ENCODE peak calls at places on chromosomes 11 and 22, in seven cellular contexts. A is K562, O is Peyer's patch, W is H1, H is A549, S is tibial nerve, B is adrenal gland. T is an unnamed sample.
A peak's percentile ranks its signal among the peaks of the same experiment; 100 is the strongest.

GRCh38 chr11:20564811-20565210 is 34.6 kb upstream of the SLC6A5 start:
- DNase-seq in A (no peak), O (no peak), W (no peak), H (no peak), S (no peak), B (no peak), T (no peak)

GRCh38 chr11:21514298-21514697 is 678.6 kb upstream of the ANO5 start:
- DNase-seq in A (no peak), O (no peak), W (no peak), H (peak; percentile 37), S (no peak), B (no peak), T (no peak)

GRCh38 chr11:7775689-7776088 is 21.1 kb downstream of the OR5P2 start:
- DNase-seq in A (no peak), O (no peak), W (no peak), H (no peak), S (no peak), B (no peak), T (no peak)

GRCh38 chr22:27573280-27573711 is 228.3 kb downstream of the MN1 start:
- DNase-seq in A (no peak), O (no peak), W (no peak), H (no peak), S (no peak), B (no peak), T (no peak)

GRCh38 chr22:26008587-26008986 is 160.7 kb upstream of the SEZ6L start:
- DNase-seq in A (no peak), O (no peak), W (no peak), H (no peak), S (no peak), B (no peak), T (no peak)

GRCh38 chr11:45097721-45098493 is 48.5 kb upstream of the PRDM11 start:
- DNase-seq in A (peak; percentile 58), O (no peak), W (peak; percentile 94), H (peak; percentile 23), S (no peak), B (peak; percentile 61), T (peak; percentile 80)

GRCh38 chr11:96021901-96022650 is 98.2 kb upstream of the MTMR2 start:
- DNase-seq in A (no peak), O (no peak), W (no peak), H (no peak), S (no peak), B (no peak), T (no peak)

GRCh38 chr22:39994566-39995345 is at the start of gene FAM83F:
- DNase-seq in A (no peak), O (no peak), W (peak; percentile 79), H (no peak), S (no peak), B (peak; percentile 24), T (no peak)

GRCh38 chr22:24105018-24105360 is 76.3 kb upstream of the SUSD2 start:
- DNase-seq in A (no peak), O (no peak), W (no peak), H (no peak), S (no peak), B (peak; percentile 49), T (no peak)

GRCh38 chr11:77633856-77634425 is 3.7 kb downstream of the CLNS1A start:
- DNase-seq in A (no peak), O (no peak), W (no peak), H (no peak), S (no peak), B (no peak), T (no peak)

GRCh38 chr11:124915541-124916369 is 3.3 kb upstream of the HEPN1 start:
- DNase-seq in A (no peak), O (no peak), W (no peak), H (no peak), S (no peak), B (no peak), T (peak; percentile 42)

GRCh38 chr11:62573006-62573591 is 592 bp downstream of the EEF1G start:
- DNase-seq in A (no peak), O (no peak), W (no peak), H (no peak), S (no peak), B (peak; percentile 48), T (no peak)

GRCh38 chr11:1450958-1451710 is 35.4 kb downstream of the MOB2 start:
- DNase-seq in A (peak; percentile 55), O (no peak), W (no peak), H (no peak), S (no peak), B (no peak), T (no peak)

GRCh38 chr11:13249992-13250391 is 27.6 kb upstream of the BMAL1 start:
- DNase-seq in A (no peak), O (no peak), W (no peak), H (peak; percentile 27), S (no peak), B (no peak), T (no peak)

GRCh38 chr11:17020831-17021230 is 6.6 kb upstream of the PLEKHA7 start:
- DNase-seq in A (no peak), O (no peak), W (no peak), H (no peak), S (no peak), B (no peak), T (no peak)

GRCh38 chr11:120256779-120257178 is 16.8 kb downstream of the POU2F3 start:
- DNase-seq in A (no peak), O (no peak), W (no peak), H (no peak), S (no peak), B (no peak), T (no peak)

GRCh38 chr11:120254788-120255518 is 15.0 kb downstream of the POU2F3 start:
- DNase-seq in A (no peak), O (no peak), W (peak; percentile 75), H (no peak), S (no peak), B (no peak), T (no peak)

GRCh38 chr11:120257346-120257745 is 17.4 kb downstream of the POU2F3 start:
- DNase-seq in A (no peak), O (no peak), W (no peak), H (no peak), S (no peak), B (no peak), T (no peak)

GRCh38 chr11:120256178-120256577 is 16.2 kb downstream of the POU2F3 start:
- DNase-seq in A (no peak), O (no peak), W (no peak), H (no peak), S (no peak), B (no peak), T (no peak)

GRCh38 chr11:120255519-120255866 is 15.6 kb downstream of the POU2F3 start:
- DNase-seq in A (no peak), O (no peak), W (peak; percentile 64), H (no peak), S (no peak), B (no peak), T (no peak)
- H3K4me3 ChIP-seq in A (no peak overlapping the region), O (no peak overlapping the region), W (peak overlapping the region; percentile 42), H (no peak overlapping the region), S (no peak overlapping the region), B (no peak overlapping the region), T (no peak overlapping the region)

GRCh38 chr11:66368484-66368883 is 3.1 kb downstream of the SLC29A2 start:
- DNase-seq in A (no peak), O (no peak), W (no peak), H (no peak), S (no peak), B (no peak), T (no peak)

GRCh38 chr11:66367561-66368312 is 3.8 kb downstream of the SLC29A2 start:
- DNase-seq in A (no peak), O (no peak), W (no peak), H (no peak), S (no peak), B (no peak), T (no peak)

GRCh38 chr11:66373261-66373660 is 1.7 kb upstream of the SLC29A2 start:
- DNase-seq in A (no peak), O (no peak), W (no peak), H (no peak), S (no peak), B (no peak), T (no peak)

GRCh38 chr11:66369073-66369894 is 2.3 kb downstream of the SLC29A2 start:
- DNase-seq in A (no peak), O (no peak), W (no peak), H (no peak), S (no peak), B (no peak), T (no peak)

GRCh38 chr11:66371627-66372415 is at the start of gene SLC29A2:
- DNase-seq in A (peak; percentile 96), O (peak; percentile 76), W (peak; percentile 94), H (peak; percentile 68), S (no peak), B (peak; percentile 37), T (peak; percentile 23)
- TF ChIP-seq POLR2A in A (peak; percentile 84), O (no peak), W (peak; percentile 33), H (no peak), S (no peak), B (no peak), T (no peak)

DNA sequence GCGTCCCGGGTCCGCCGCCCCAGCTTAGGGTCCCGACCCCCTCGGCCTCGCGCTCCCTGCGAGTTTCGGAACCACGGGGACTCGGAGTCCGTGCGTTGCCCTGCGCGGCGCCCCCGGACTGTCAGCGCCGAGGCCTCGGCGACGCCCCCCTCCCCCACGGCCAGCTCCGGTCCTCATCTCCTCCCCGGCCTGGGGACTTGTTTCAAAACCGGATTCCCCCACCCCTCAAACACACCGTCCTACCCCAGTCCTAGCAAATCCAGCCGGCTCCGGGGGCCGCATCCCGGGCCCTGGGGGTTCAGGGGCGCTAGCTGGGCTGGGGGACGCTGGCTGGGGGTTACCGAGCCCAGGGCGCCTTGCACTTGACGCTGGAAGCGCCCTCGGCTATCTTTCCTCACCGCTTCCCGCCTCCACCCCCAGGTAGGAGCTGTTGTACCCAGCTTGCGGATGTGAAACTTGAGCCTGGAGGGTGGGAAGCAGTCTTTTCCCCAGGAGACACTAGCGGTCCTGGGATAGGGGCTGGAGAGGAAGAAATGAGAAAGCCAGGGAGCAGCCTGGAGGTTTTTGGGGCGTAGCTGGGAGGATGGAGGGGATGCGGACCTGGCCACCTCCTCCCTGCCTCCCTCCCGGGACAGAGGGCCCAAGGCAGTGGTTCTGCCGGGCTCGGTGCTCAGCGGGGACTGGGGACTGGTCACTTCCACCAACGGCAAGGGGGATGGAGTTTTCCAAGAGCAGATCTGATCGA is 560 bp downstream of the FBLN1 start:
- DNase-seq in A (no peak), O (no peak), W (peak; percentile 76), H (no peak), S (no peak), B (no peak), T (no peak)
- H3K4me3 ChIP-seq in A (no peak overlapping the region), O (peak overlapping the region; percentile 35), W (peak overlapping the region; percentile 87), H (peak overlapping the region; percentile 76), S (peak overlapping the region; percentile 38), B (no peak overlapping the region), T (peak overlapping the region; percentile 52)

DNA sequence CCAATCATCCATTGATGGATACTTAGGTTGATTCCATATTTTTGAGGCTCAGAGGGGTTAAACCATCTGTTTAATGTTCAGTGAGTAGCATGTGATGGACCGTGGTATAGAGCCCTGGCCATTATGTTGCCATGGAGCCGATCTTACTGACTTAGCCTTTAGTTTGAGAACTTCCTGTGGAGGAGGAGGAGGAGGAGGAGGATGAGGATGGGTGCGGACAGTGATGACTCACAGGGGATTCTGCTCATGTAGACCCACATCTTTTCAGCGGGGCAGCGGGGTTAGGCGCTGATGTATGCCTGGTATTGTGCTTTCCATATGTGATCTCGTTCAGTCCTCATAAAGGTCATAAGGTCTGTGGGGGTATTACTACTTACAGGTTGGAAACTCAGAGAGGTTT is 13.9 kb downstream of the STX3 start:
- DNase-seq in A (no peak), O (no peak), W (no peak), H (no peak), S (no peak), B (no peak), T (no peak)
- TF ChIP-seq POLR2A in A (no peak), O (no peak), W (no peak), H (no peak), S (no peak), B (no peak), T (no peak)